ENCODE peak calls at places on chromosomes 11 and 22, in eight cellular contexts. Z is spleen, K is sigmoid colon, P is SJSA1, R is uterus, S is psoas muscle, D is adrenal gland, V is upper lobe of left lung. Y is an unnamed sample. For H3K4me1, the result is how much of the 10 kb centered on the place peaks cover.

GRCh38 chr22:39028281-39028680 is 7.4 kb downstream of the APOBEC3D start:
- DNase-seq in Z (no peak), K (no peak), P (no peak), R (no peak), S (no peak), D (no peak), V (no peak), Y (no peak)

GRCh38 chr11:116791002-116791812 is 472 bp downstream of the APOA5 start:
- DNase-seq in Z (peak), K (peak), P (peak), R (peak), S (peak), D (peak), V (peak), Y (peak)

GRCh38 chr22:43436536-43437267 is 24.9 kb downstream of the MPPED1 start:
- DNase-seq in Z (peak), K (no peak), P (no peak), R (no peak), S (no peak), D (no peak), V (no peak), Y (no peak)

GRCh38 chr11:12306830-12307229 is 70.5 kb upstream of the PARVA start:
- DNase-seq in Z (no peak), K (no peak), P (no peak), R (no peak), S (no peak), D (no peak), V (no peak), Y (no peak)

GRCh38 chr11:27087425-27087824 is 46.8 kb downstream of the BBOX1 start:
- DNase-seq in Z (no peak), K (no peak), P (no peak), R (no peak), S (no peak), D (no peak), V (no peak), Y (no peak)

GRCh38 chr11:57586711-57587110 is 10.8 kb upstream of the SERPING1 start:
- DNase-seq in Z (peak), K (no peak), P (no peak), R (no peak), S (no peak), D (no peak), V (no peak), Y (no peak)

GRCh38 chr11:62394825-62395538 is 23.9 kb upstream of the SCGB1A1 start:
- DNase-seq in Z (peak), K (peak), P (peak), R (peak), S (peak), D (peak), V (peak), Y (peak)

GRCh38 chr22:39706406-39707150 is 136.0 kb downstream of the CACNA1I start:
- DNase-seq in Z (no peak), K (no peak), P (no peak), R (no peak), S (no peak), D (no peak), V (no peak), Y (no peak)

GRCh38 chr22:19419464-19420178 is 11.9 kb downstream of the HIRA start:
- DNase-seq in Z (no peak), K (no peak), P (no peak), R (no peak), S (no peak), D (no peak), V (no peak), Y (no peak)

GRCh38 chr22:37843746-37844089 is 416 bp downstream of the ANKRD54 start:
- DNase-seq in Z (peak), K (peak), P (no peak), R (peak), S (peak), D (peak), V (peak), Y (peak)

GRCh38 chr11:56849852-56850251 is 101.4 kb upstream of the OR9G4 start:
- DNase-seq in Z (no peak), K (no peak), P (no peak), R (no peak), S (no peak), D (no peak), V (no peak), Y (no peak)

GRCh38 chr11:104761511-104761910 is 136.7 kb downstream of the CASP12 start:
- DNase-seq in Z (no peak), K (no peak), P (no peak), R (no peak), S (no peak), D (no peak), V (no peak), Y (no peak)

GRCh38 chr11:76654310-76654851 is 16.2 kb downstream of the LRRC32 start:
- DNase-seq in Z (no peak), K (peak), P (peak), R (peak), S (peak), D (peak), V (peak), Y (no peak)

GRCh38 chr11:3952715-3953114 is 97.3 kb downstream of the STIM1 start:
- DNase-seq in Z (no peak), K (no peak), P (no peak), R (no peak), S (no peak), D (no peak), V (no peak), Y (no peak)
- H3K4me1 ChIP-seq in Z (half or more), K (under half), P (under half), R (under half), S (half or more), D (under half), V (under half), Y (half or more)

DNA sequence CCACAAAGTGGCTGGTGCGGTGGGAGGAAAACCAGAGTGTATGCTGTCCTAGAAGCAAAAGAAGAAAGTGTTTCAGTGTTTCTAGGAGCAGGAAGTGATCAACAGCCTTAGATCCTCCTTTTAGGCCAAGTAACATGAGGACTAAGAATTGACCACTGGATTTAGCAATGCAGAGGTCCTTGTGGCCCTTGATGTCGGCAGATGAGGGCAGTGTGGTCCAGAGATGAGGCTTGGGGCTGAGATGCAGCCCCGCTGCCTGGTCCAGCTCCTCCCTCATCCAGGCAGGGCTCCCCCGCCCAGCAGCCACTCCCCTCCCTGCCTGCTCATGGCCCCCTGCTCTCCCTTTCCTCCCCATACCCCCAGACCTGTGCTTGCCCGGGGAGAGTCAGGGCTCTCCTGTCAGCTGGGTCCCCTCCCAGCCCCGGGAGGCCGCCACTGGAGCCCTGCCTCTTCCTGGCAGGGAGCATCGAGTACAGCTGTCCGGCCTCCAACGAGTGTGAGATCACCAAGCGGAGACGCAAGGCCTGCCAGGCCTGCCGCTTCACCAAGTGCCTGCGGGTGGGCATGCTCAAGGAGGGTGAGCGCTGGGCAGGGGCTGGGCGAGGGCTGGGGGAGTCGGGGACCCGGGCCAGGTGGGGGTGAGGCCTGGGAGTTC is 3.7 kb downstream of the TRMT112 start:
- DNase-seq in Z (peak), K (peak), P (no peak), R (no peak), S (peak), D (peak), V (no peak), Y (no peak)
- H3K4me3 ChIP-seq in Z (peak), K (no peak), P (no peak), R (no peak), S (peak), D (no peak), V (no peak), Y (no peak)

GRCh38 chr11:44977493-44977984 is 26.9 kb upstream of the TP53I11 start:
- DNase-seq in Z (no peak), K (no peak), P (no peak), R (no peak), S (no peak), D (no peak), V (peak), Y (no peak)
- H3K4me1 ChIP-seq in Z (half or more), K (under half), P (under half), R (under half), S (under half), D (under half), V (under half), Y (under half)

DNA sequence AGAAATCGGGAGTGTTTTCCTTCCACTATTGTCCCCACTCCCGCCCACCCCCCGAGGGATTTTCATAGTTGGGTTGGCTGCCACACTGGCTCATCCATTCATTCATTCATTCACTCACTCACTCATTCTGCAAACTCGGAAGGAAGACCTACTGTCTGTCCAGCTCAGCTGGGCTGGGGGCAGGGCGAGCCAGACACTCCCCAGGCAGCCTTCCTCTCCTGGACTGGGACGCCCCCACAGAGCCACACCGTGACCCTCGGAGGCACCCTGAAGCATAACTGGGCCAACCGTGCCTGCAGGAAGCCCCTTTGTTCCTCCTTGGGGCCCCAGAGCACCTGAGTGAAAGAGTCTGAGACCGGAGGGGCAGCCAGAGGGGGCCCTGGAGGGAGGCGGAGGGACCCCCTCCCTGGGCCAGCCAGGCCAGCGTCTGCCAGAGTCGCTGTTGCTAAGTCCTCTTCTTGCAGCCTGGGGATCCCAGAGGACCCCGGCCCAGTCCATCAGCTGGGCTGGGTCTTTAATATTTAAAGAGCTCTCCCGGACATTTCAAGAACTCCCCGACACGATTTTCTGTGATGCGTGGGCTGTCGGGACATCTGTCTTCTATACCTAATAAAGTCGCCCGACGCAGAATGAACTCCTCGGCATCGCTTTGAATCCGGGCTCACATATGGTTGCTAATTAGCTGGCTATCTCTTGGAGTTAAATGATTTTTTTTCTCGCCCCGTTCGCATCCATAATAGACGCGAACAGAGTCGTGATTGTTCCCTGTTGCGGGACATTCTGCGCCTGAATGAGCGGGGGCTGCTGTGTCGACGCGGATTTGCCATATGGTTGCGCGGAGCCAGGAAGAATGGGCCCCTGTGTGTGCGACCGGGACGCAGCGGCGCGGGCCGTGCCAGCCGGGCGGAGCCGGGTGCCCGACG is 16.7 kb downstream of the CDKN1C start:
- DNase-seq in Z (no peak), K (no peak), P (no peak), R (no peak), S (no peak), D (no peak), V (no peak), Y (no peak)
- H3K4me3 ChIP-seq in Z (peak), K (no peak), P (no peak), R (no peak), S (peak), D (no peak), V (peak), Y (no peak)

GRCh38 chr11:79484872-79485271 is 44.0 kb upstream of the TENM4 start:
- DNase-seq in Z (no peak), K (no peak), P (no peak), R (no peak), S (no peak), D (no peak), V (no peak), Y (no peak)

GRCh38 chr11:79487412-79487811 is 46.6 kb upstream of the TENM4 start:
- DNase-seq in Z (no peak), K (no peak), P (no peak), R (no peak), S (no peak), D (no peak), V (no peak), Y (no peak)

GRCh38 chr11:79488286-79488685 is 47.5 kb upstream of the TENM4 start:
- DNase-seq in Z (no peak), K (no peak), P (no peak), R (peak), S (no peak), D (no peak), V (no peak), Y (no peak)

GRCh38 chr11:79486239-79486984 is 45.6 kb upstream of the TENM4 start:
- DNase-seq in Z (no peak), K (no peak), P (no peak), R (no peak), S (no peak), D (peak), V (no peak), Y (no peak)

GRCh38 chr11:79485694-79486093 is 44.9 kb upstream of the TENM4 start:
- DNase-seq in Z (no peak), K (no peak), P (no peak), R (no peak), S (no peak), D (no peak), V (no peak), Y (no peak)
- H3K4me1 ChIP-seq in Z (under half), K (under half), P (under half), R (under half), S (under half), D (under half), V (under half), Y (under half)

DNA sequence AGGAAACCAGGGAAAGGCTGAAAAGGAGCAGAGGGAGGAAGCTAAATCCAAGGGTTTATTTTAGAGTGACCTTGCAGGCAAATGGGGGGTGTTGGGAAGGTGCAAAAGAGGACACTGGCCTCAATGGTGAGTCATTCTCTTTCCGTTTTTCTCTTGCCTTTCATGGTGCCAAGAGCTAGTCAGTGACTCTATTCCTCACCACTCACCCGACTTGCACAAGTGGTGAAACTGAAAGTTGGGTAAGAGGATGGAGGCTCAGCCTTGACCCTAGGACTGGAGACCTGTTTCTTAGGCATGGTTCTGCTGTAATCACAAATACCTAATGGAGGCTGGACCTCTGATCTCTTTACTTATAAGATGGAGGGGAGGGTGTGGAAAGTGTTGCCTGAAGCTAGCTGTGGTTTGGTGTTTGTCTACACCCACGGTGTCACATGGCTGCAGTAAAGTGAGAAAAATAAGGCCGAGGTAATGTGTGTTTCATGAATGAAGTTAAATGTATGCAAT is 67.3 kb upstream of the CREB3L1 start:
- DNase-seq in Z (no peak), K (no peak), P (peak), R (no peak), S (no peak), D (peak), V (peak), Y (no peak)
- H3K4me3 ChIP-seq in Z (no peak), K (no peak), P (no peak), R (no peak), S (no peak), D (no peak), V (no peak), Y (peak)

DNA sequence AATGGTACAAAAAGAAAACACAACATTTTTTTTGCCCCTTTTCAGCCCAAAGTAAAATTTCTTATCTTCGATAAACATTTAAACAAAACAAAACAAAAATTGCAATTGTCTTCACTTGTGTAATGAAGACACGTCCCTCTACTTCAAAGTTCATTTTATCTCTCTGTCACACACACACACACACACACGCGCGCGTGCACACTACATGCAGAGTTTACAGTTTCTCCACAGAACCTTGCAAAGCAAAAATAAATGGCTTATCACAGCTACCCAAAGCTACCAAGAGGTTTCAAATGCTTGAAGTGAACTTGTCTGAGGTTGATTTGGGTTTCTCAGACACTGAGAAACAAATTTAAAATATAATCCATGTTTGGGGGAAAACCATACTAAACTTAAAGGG is 72.3 kb downstream of the ETS1 start:
- DNase-seq in Z (no peak), K (no peak), P (no peak), R (no peak), S (no peak), D (no peak), V (no peak), Y (peak)
- H3K4me1 ChIP-seq in Z (half or more), K (under half), P (half or more), R (under half), S (under half), D (under half), V (under half), Y (half or more)